ENCODE peak calls at places on chromosome 12, in seven cellular contexts. A, R, O, B, G, Y and F are unnamed samples.

GRCh38 chr12:92989715-92990484 is 60.8 kb upstream of the EEA1 start:
- DNase-seq in Y (no peak), R (no peak), A (no peak), B (no peak), O (no peak), G (no peak), F (no peak)

GRCh38 chr12:10189653-10190052 is 10.8 kb downstream of the TMEM52B start:
- DNase-seq in G (no peak), B (no peak), A (peak), R (no peak), O (no peak), Y (peak), F (no peak)

GRCh38 chr12:49017764-49018281 is 753 bp downstream of the PRKAG1 start:
- DNase-seq in R (no peak), Y (peak), O (no peak), G (no peak), B (peak), A (peak), F (no peak)

GRCh38 chr12:12836571-12836970 is 23.4 kb downstream of the DDX47 start:
- DNase-seq in R (no peak), A (no peak), B (no peak), O (no peak), Y (no peak), G (no peak), F (no peak)

GRCh38 chr12:10012630-10013330 is 2.4 kb downstream of the CLEC12B start:
- DNase-seq in G (no peak), O (no peak), B (no peak), A (no peak), Y (no peak), R (no peak), F (no peak)

GRCh38 chr12:103102225-103102744 is 144.8 kb downstream of the ASCL1 start:
- DNase-seq in O (no peak), G (no peak), R (no peak), B (no peak), A (no peak), Y (no peak), F (no peak)

GRCh38 chr12:51914034-51914923 is 7.0 kb downstream of the ACVRL1 start:
- DNase-seq in B (peak), Y (no peak), O (peak), G (no peak), A (no peak), R (no peak), F (no peak)

GRCh38 chr12:69464433-69464832 is 5.8 kb upstream of the FRS2 start:
- DNase-seq in O (no peak), G (no peak), R (no peak), Y (peak), A (no peak), B (no peak), F (no peak)